ENCODE peak calls at places on chromosomes 1 and 21, in seven cellular contexts. T is NCI-H2029, Y is nephron progenitor cell, A is dorsolateral prefrontal cortex, D is cardiac fibroblast, H is thoracic aorta, M is GM12865. K is an unnamed sample.

GRCh38 chr1:87402192-87403046 is 73.7 kb downstream of the LMO4 start:
- DNase-seq in D (peak; percentile 17), Y (no peak), A (no peak), T (no peak), H (no peak), M (no peak), K (peak; percentile 27)

GRCh38 chr1:240803151-240803550 is 191.2 kb upstream of the GREM2 start:
- DNase-seq in M (no peak), Y (no peak), T (peak; percentile 30), A (no peak), D (peak; percentile 24), H (no peak), K (no peak)

GRCh38 chr1:248813546-248813945 is 12.2 kb downstream of the SH3BP5L start:
- DNase-seq in D (no peak), T (no peak), H (no peak), M (no peak), A (no peak), Y (no peak), K (no peak)

GRCh38 chr1:212062832-212063438 is 27.4 kb downstream of the DTL start:
- DNase-seq in M (peak; percentile 45), D (peak; percentile 63), T (peak; percentile 3), H (no peak), Y (no peak), A (no peak), K (peak; percentile 59)

GRCh38 chr1:112464501-112464900 is 44.3 kb upstream of the WNT2B start:
- DNase-seq in D (no peak), T (no peak), Y (no peak), A (no peak), M (no peak), H (no peak), K (no peak)

GRCh38 chr21:44965251-44966022 is 25.6 kb downstream of the SLX9 start:
- DNase-seq in Y (no peak), A (no peak), H (no peak), M (peak; percentile 22), D (peak; percentile 46), T (no peak), K (peak; percentile 42)

GRCh38 chr1:8706995-8707396 is 110.4 kb downstream of the RERE start:
- DNase-seq in A (no peak), H (no peak), M (no peak), Y (no peak), D (peak; percentile 73), T (peak; percentile 90), K (peak; percentile 90)

GRCh38 chr1:51897699-51898031 is 19.1 kb upstream of the NRDC start:
- DNase-seq in A (no peak), D (peak; percentile 81), Y (no peak), H (no peak), M (no peak), T (no peak), K (peak; percentile 84)

GRCh38 chr1:226349081-226349480 is 40.1 kb upstream of the LIN9 start:
- DNase-seq in M (no peak), T (no peak), Y (peak; percentile 12), H (no peak), D (no peak), A (no peak), K (no peak)

GRCh38 chr1:172431224-172431623 is 10.7 kb downstream of the C1orf105 start:
- DNase-seq in H (no peak), M (no peak), A (no peak), D (no peak), Y (no peak), T (no peak), K (no peak)

GRCh38 chr1:83764209-83764608 is 234.7 kb downstream of the TTLL7 start:
- DNase-seq in T (no peak), A (no peak), M (no peak), H (no peak), D (no peak), Y (no peak), K (no peak)

GRCh38 chr1:173205146-173206051 is 1.7 kb downstream of the TNFSF4 start:
- DNase-seq in A (no peak), D (peak; percentile 80), M (peak; percentile 59), H (no peak), T (no peak), Y (no peak), K (peak; percentile 97)

GRCh38 chr1:6348511-6349191 is 44.9 kb downstream of the ACOT7 start:
- DNase-seq in M (no peak), T (no peak), H (no peak), Y (no peak), D (peak; percentile 80), A (no peak), K (no peak)

GRCh38 chr1:185786524-185786923 is 52.3 kb downstream of the HMCN1 start:
- DNase-seq in D (peak; percentile 18), A (no peak), Y (no peak), T (no peak), H (no peak), M (no peak), K (peak; percentile 12)

K was measured in fibroblast of villous mesenchyme.